ENCODE peak calls at places on chromosomes 3 and 15, in nine cellular contexts. U, Q, L, X, H, V, P, Z and E are unnamed samples.

GRCh38 chr15:39083213-39083612 is 497.7 kb upstream of the THBS1 start:
- DNase-seq in H (peak; percentile 22), Z (peak; percentile 3), X (no peak), U (no peak), P (no peak), V (no peak), Q (no peak), L (no peak), E (peak; percentile 17)

GRCh38 chr3:17041009-17041408 is 156.3 kb downstream of the PLCL2 start:
- DNase-seq in Z (no peak), U (no peak), X (no peak), L (no peak), Q (no peak), V (no peak), P (no peak), H (no peak), E (no peak)

GRCh38 chr15:70066422-70066821 is 31.3 kb downstream of the TLE3 start:
- DNase-seq in L (no peak), P (no peak), Z (no peak), U (no peak), H (no peak), X (no peak), V (no peak), Q (no peak), E (no peak)

GRCh38 chr3:126959921-126960603 is 22.9 kb upstream of the PLXNA1 start:
- DNase-seq in P (no peak), Z (no peak), X (no peak), Q (no peak), U (peak; percentile 49), L (no peak), V (peak; percentile 84), H (no peak), E (no peak)

GRCh38 chr3:143157957-143158548 is 38.5 kb downstream of the CHST2 start:
- DNase-seq in Q (no peak), H (no peak), P (no peak), X (no peak), L (no peak), V (no peak), U (no peak), Z (no peak), E (no peak)

GRCh38 chr3:69807674-69808073 is 68.4 kb downstream of the MITF start:
- DNase-seq in L (no peak), V (no peak), Z (no peak), H (no peak), Q (no peak), P (no peak), U (no peak), X (no peak), E (no peak)

GRCh38 chr3:79255696-79256095 is 512.1 kb downstream of the ROBO1 start:
- DNase-seq in H (no peak), L (no peak), X (no peak), U (no peak), V (no peak), P (no peak), Q (no peak), Z (no peak), E (no peak)

GRCh38 chr3:50207359-50208042 is 2.4 kb downstream of the SLC38A3 start:
- DNase-seq in Q (no peak), V (no peak), Z (no peak), P (no peak), H (no peak), L (no peak), U (no peak), X (no peak), E (no peak)